ENCODE peak calls at places on chromosomes 2 and 18, in five cellular contexts. W is NT2/D1, J is mesendoderm, D is neural progenitor cell, L is astrocyte. I is an unnamed sample.

GRCh38 chr2:12046641-12047040 is 300.2 kb downstream of the LPIN1 start:
- DNase-seq in D (no peak), W (no peak), J (peak; percentile 46), L (peak; percentile 56), I (no peak)

GRCh38 chr2:3243804-3244203 is 133.8 kb downstream of the EIPR1 start:
- DNase-seq in D (no peak), J (no peak), L (no peak), W (no peak), I (no peak)

GRCh38 chr2:26130763-26131162 is 42.1 kb upstream of the GAREM2 start:
- DNase-seq in W (no peak), L (no peak), D (no peak), J (no peak), I (no peak)

GRCh38 chr2:237538001-237538720 is 28.2 kb upstream of the PRLH start:
- DNase-seq in D (no peak), L (no peak), W (no peak), J (no peak), I (no peak)

GRCh38 chr2:15042824-15043223 is 410.3 kb downstream of the LRATD1 start:
- DNase-seq in L (peak; percentile 88), W (peak; percentile 32), D (no peak), J (no peak), I (no peak)

GRCh38 chr2:54560146-54560881 is 104.2 kb downstream of the SPTBN1 start:
- DNase-seq in D (peak; percentile 21), J (no peak), L (peak; percentile 45), W (no peak), I (no peak)

GRCh38 chr2:105641389-105641811 is 103.3 kb upstream of the NCK2 start:
- DNase-seq in D (no peak), W (no peak), J (no peak), L (no peak), I (no peak)

GRCh38 chr2:114283774-114284173 is 158.7 kb upstream of the DPP10 start:
- DNase-seq in D (no peak), J (no peak), W (no peak), L (no peak), I (no peak)

GRCh38 chr2:236608710-236609109 is 39.1 kb downstream of the ACKR3 start:
- DNase-seq in J (no peak), D (no peak), L (peak; percentile 16), W (no peak), I (no peak)

GRCh38 chr2:177250461-177250860 is 14.1 kb downstream of the NFE2L2 start:
- DNase-seq in L (no peak), D (no peak), J (no peak), W (no peak), I (no peak)

GRCh38 chr2:86821306-86821705 is 30.6 kb upstream of the CD8A start:
- DNase-seq in L (no peak), J (no peak), D (no peak), W (no peak), I (no peak)

GRCh38 chr2:180385601-180386201 is 378.6 kb upstream of the CWC22 start:
- DNase-seq in L (peak; percentile 95), D (no peak), W (no peak), J (no peak), I (no peak)

GRCh38 chr18:26233208-26233607 is 7.0 kb downstream of the TAF4B start:
- DNase-seq in L (no peak), W (no peak), J (peak; percentile 57), D (peak; percentile 36), I (no peak)

GRCh38 chr2:43239981-43240761 is 13.8 kb upstream of the ZFP36L2 start:
- DNase-seq in D (no peak), J (peak; percentile 57), L (no peak), W (no peak), I (no peak)

GRCh38 chr2:68931799-68932198 is 20.9 kb downstream of the GKN2 start:
- DNase-seq in D (no peak), W (no peak), J (no peak), L (no peak), I (no peak)

GRCh38 chr2:174868916-174869315 is 104.6 kb upstream of the CHRNA1 start:
- DNase-seq in D (no peak), W (no peak), J (no peak), L (no peak), I (no peak)

GRCh38 chr18:77076111-77076510 is 56.5 kb downstream of the MBP start:
- DNase-seq in W (no peak), J (no peak), D (no peak), L (no peak), I (no peak)

GRCh38 chr2:231615058-231615671 is 22.5 kb downstream of the TEX44 start:
- DNase-seq in L (no peak), D (peak; percentile 62), W (no peak), J (peak; percentile 73), I (no peak)

GRCh38 chr2:58558866-58559265 is 317.7 kb upstream of the FANCL start:
- DNase-seq in W (no peak), L (no peak), J (no peak), D (peak; percentile 17), I (no peak)

GRCh38 chr2:99638791-99639190 is 149.0 kb upstream of the REV1 start:
- DNase-seq in L (no peak), D (no peak), J (no peak), W (no peak), I (no peak)

GRCh38 chr18:22091341-22091740 is 78.0 kb upstream of the GATA6 start:
- DNase-seq in J (no peak), W (no peak), D (no peak), L (no peak), I (no peak)

GRCh38 chr2:215671691-215672090 is 235.8 kb upstream of the FN1 start:
- DNase-seq in W (no peak), D (no peak), J (no peak), L (no peak), I (no peak)

GRCh38 chr18:23238651-23239349 is 103.5 kb downstream of the CABLES1 start:
- DNase-seq in L (peak; percentile 44), J (peak; percentile 68), W (no peak), D (no peak), I (no peak)

GRCh38 chr2:49248506-49248905 is 94.2 kb upstream of the FSHR start:
- DNase-seq in D (no peak), J (peak; percentile 70), W (no peak), L (peak; percentile 97), I (peak; percentile 9)

GRCh38 chr18:51478908-51479307 is 281.4 kb upstream of the MEX3C start:
- DNase-seq in L (no peak), J (no peak), W (no peak), D (no peak), I (no peak)

GRCh38 chr18:62828091-62828640 is 112.8 kb downstream of the PHLPP1 start:
- DNase-seq in J (no peak), W (no peak), D (no peak), L (peak; percentile 41), I (no peak)

GRCh38 chr2:219951111-219951510 is 323.7 kb downstream of the SLC4A3 start:
- DNase-seq in D (no peak), L (no peak), J (no peak), W (no peak), I (no peak)

GRCh38 chr2:147182260-147182659 is 662.6 kb upstream of the ACVR2A start:
- DNase-seq in W (no peak), J (no peak), D (no peak), L (no peak), I (peak; percentile 38)

GRCh38 chr18:34913837-34914755 is 127.1 kb upstream of the MAPRE2 start:
- DNase-seq in D (no peak), L (peak; percentile 22), W (no peak), J (peak; percentile 42), I (no peak)

GRCh38 chr18:58269931-58270330 is 225.9 kb downstream of the NEDD4L start:
- DNase-seq in D (no peak), L (no peak), J (no peak), W (no peak), I (no peak)

GRCh38 chr2:201122276-201122675 is 6.3 kb downstream of the CFLAR start:
- DNase-seq in L (no peak), D (no peak), W (no peak), J (peak; percentile 34), I (no peak)

DNA sequence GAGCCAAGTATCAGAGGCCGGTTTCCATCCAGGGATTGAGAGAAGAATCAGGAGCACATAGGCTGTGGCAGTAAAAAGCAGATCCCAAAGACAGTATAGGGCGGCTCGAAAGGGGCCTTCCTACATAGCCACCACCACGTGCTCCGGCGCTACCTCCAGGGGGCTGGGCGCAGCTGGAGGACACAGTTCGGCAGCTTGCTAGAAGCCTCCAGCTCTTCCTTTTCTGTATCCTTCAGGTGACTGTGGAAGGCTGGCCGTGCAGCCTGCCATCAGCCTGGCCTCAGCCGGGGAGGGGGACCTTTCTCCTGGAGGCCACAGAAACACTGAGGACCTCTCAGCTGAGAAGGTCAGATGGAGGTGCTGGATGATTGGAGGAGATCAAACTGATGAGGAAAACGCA is 183.6 kb upstream of the GLI2 start:
- DNase-seq in L (no peak), J (no peak), W (no peak), D (no peak), I (no peak)
- H3K36me3 ChIP-seq in L (no peaks in the 10 kb centered on the region), J (no peaks in the 10 kb centered on the region), W (no peaks in the 10 kb centered on the region), D (no peaks in the 10 kb centered on the region), I (no peaks in the 10 kb centered on the region)

DNA sequence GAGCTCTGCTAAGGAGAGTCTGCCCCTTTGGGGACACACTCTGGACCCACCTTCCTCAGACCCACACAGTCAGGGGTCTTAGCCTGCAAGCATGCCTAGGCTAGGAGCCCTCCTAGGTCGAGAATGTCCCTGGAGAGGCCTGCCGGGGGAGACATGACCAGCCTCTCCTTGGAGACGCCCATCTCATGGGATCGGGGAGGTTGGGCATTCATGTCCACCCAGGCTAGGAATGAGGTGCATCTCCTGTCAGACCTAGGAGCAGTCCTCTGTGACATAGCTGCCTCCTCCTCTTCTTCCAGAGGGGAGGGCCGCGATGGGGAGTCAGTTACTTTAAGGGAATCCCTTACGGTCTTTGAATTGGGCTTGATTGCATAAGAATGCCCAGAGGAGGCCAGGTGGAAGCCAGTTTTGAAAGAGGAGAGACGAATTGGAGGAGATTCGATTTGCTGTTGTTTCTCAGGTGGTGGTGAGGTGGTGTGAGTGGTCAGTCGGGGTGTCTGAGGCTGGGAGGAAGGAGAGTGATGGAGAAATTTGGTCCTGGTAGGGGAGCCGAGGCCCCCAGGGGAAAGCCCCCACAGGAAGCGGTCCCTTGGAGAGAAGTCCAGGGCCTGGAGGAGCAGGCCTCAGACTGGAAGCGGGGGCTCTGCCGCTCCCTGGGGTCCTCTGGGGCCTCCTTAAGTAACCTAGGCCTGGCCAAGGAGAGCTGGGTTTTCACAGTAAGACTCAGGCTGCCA is 241.3 kb downstream of the DYSF start:
- DNase-seq in W (peak; percentile 62), D (no peak), L (no peak), J (no peak), I (no peak)
- H3K9ac ChIP-seq in W (no peak overlapping the region), D (no peak overlapping the region), L (no peak overlapping the region), J (no peak overlapping the region), I (no peak overlapping the region)

GRCh38 chr2:121386707-121387106 is 101.7 kb upstream of the TFCP2L1 start:
- DNase-seq in W (no peak), D (no peak), J (no peak), L (peak; percentile 72), I (no peak)

GRCh38 chr2:121387591-121388325 is 102.8 kb upstream of the TFCP2L1 start:
- DNase-seq in W (no peak), J (no peak), L (peak; percentile 25), D (no peak), I (no peak)

GRCh38 chr2:121388371-121388770 is 103.4 kb upstream of the TFCP2L1 start:
- DNase-seq in J (no peak), D (no peak), L (peak; percentile 18), W (no peak), I (no peak)

GRCh38 chr2:121382744-121383143 is 97.7 kb upstream of the TFCP2L1 start:
- DNase-seq in D (peak; percentile 7), W (no peak), L (no peak), J (peak; percentile 42), I (no peak)

GRCh38 chr2:121386102-121386501 is 101.1 kb upstream of the TFCP2L1 start:
- DNase-seq in J (peak; percentile 3), W (no peak), D (peak; percentile 7), L (no peak), I (no peak)
- H3K36me3 ChIP-seq in J (peaks cover 2% of the 10 kb centered on the region), W (peaks cover 49% of the 10 kb centered on the region), D (peaks cover 28% of the 10 kb centered on the region), L (peaks cover 5% of the 10 kb centered on the region), I (peaks cover 23% of the 10 kb centered on the region)

GRCh38 chr18:809985-810642 is 1.9 kb downstream of the YES1 start:
- DNase-seq in W (no peak), J (no peak), L (no peak), D (no peak), I (no peak)
- H3K9ac ChIP-seq in W (no peak overlapping the region), J (no peak overlapping the region), L (no peak overlapping the region), D (peak overlapping the region; percentile 88), I (no peak overlapping the region)

I was measured in keratinocyte.